ENCODE peak calls at places on chromosomes 4 and X, in four cellular contexts. H is IMR-90, O is A549, D is GM12878. F is an unnamed sample.

GRCh38 chrX:317424-318067 is 1.1 kb downstream of the GTPBP6 start:
- DNase-seq in H (no peak), O (peak), D (no peak), F (peak)

GRCh38 chr4:106048250-106048931 is 153.1 kb downstream of the NPNT start:
- DNase-seq in H (peak), D (no peak), O (no peak), F (no peak)

GRCh38 chrX:74118503-74118902 is 185.5 kb upstream of the ZCCHC13 start:
- DNase-seq in H (no peak), D (no peak), O (no peak), F (no peak)

GRCh38 chrX:68287419-68287818 is 145.9 kb downstream of the OPHN1 start:
- DNase-seq in H (no peak), D (no peak), O (no peak), F (no peak)

GRCh38 chrX:108036298-108036973 is 8.4 kb upstream of the VSIG1 start:
- DNase-seq in O (peak), D (no peak), H (peak), F (peak)

GRCh38 chr4:88600129-88600849 is 8.0 kb downstream of the HERC3 start:
- DNase-seq in D (no peak), H (peak), O (no peak), F (no peak)

GRCh38 chrX:106802388-106803275 is at the start of gene TBC1D8B:
- DNase-seq in H (peak), D (peak), O (peak), F (peak)

GRCh38 chr4:128553665-128554515 is 255.6 kb upstream of the JADE1 start:
- DNase-seq in H (no peak), D (no peak), O (no peak), F (no peak)

GRCh38 chr4:78876568-78877320 is 62.5 kb downstream of the PAQR3 start:
- DNase-seq in H (peak), O (no peak), D (no peak), F (no peak)

GRCh38 chrX:17397074-17397473 is 22.1 kb downstream of the NHS start:
- DNase-seq in H (peak), O (no peak), D (no peak), F (no peak)

GRCh38 chr4:144579411-144580020 is 66.4 kb upstream of the HHIP start:
- DNase-seq in H (peak), O (no peak), D (no peak), F (no peak)

GRCh38 chr4:101284546-101284945 is 62.8 kb downstream of the PPP3CA start:
- DNase-seq in D (no peak), O (no peak), H (no peak), F (no peak)

GRCh38 chr4:177235026-177235425 is 74.6 kb upstream of the NEIL3 start:
- DNase-seq in D (no peak), H (peak), O (no peak), F (no peak)

GRCh38 chr4:89324671-89325070 is 17.1 kb upstream of the GPRIN3 start:
- DNase-seq in H (peak), D (peak), O (no peak), F (no peak)

GRCh38 chr4:73759357-73759756 is 19.0 kb downstream of the CXCL8 start:
- DNase-seq in O (no peak), H (no peak), D (no peak), F (no peak)

GRCh38 chr4:43048570-43048969 is 156.1 kb downstream of the GRXCR1 start:
- DNase-seq in D (no peak), H (no peak), O (no peak), F (no peak)

GRCh38 chr4:59630235-59630634 is 1569.9 kb upstream of the ADGRL3 start:
- DNase-seq in D (no peak), O (no peak), H (no peak), F (no peak)

GRCh38 chrX:130625381-130625780 is 223.6 kb downstream of the RBMX2 start:
- DNase-seq in H (no peak), O (no peak), D (no peak), F (no peak)

GRCh38 chr4:10457255-10457801 is at the start of gene ZNF518B:
- DNase-seq in D (no peak), O (peak), H (peak), F (peak)

GRCh38 chrX:132532955-132533354 is 44.1 kb upstream of the MBNL3 start:
- DNase-seq in H (peak), D (no peak), O (no peak), F (no peak)

GRCh38 chrX:18668059-18668458 is 3.8 kb downstream of the RS1 start:
- DNase-seq in O (no peak), D (no peak), H (no peak), F (no peak)

GRCh38 chrX:17738002-17738713 is 865 bp downstream of the SCML1 start:
- DNase-seq in H (peak), D (no peak), O (no peak), F (no peak)

GRCh38 chr4:153521995-153522799 is 56.0 kb downstream of the TMEM131L start:
- DNase-seq in H (no peak), O (no peak), D (peak), F (no peak)

GRCh38 chr4:65383589-65384305 is 286.5 kb downstream of the EPHA5 start:
- DNase-seq in O (peak), H (no peak), D (no peak), F (no peak)

GRCh38 chr4:181008164-181008563 is 1235.0 kb upstream of the TENM3 start:
- DNase-seq in O (no peak), H (no peak), D (no peak), F (no peak)

GRCh38 chrX:50579955-50580354 is 109.3 kb upstream of the DGKK start:
- DNase-seq in O (peak), D (peak), H (peak), F (peak)

GRCh38 chr4:22444813-22445212 is 71.1 kb downstream of the ADGRA3 start:
- DNase-seq in D (no peak), H (no peak), O (no peak), F (no peak)

GRCh38 chrX:2548731-2549423 is 48.1 kb upstream of the DHRSX start:
- DNase-seq in D (no peak), H (no peak), O (no peak), F (no peak)

GRCh38 chr4:147576084-147576483 is 41.1 kb upstream of the TMEM184C start:
- DNase-seq in O (no peak), D (no peak), H (no peak), F (no peak)

GRCh38 chr4:144583658-144584057 is 62.3 kb upstream of the HHIP start:
- DNase-seq in H (peak), D (no peak), O (no peak), F (no peak)

GRCh38 chr4:84291984-84292383 is 207.1 kb downstream of the NKX6-1 start:
- DNase-seq in H (no peak), D (no peak), O (no peak), F (no peak)

GRCh38 chrX:27276751-27277150 is 186.4 kb downstream of the PPP4R3C start:
- DNase-seq in D (no peak), H (no peak), O (no peak), F (no peak)

GRCh38 chr4:65917486-65917885 is 247.2 kb upstream of the EPHA5 start:
- DNase-seq in H (no peak), D (no peak), O (no peak), F (no peak)

GRCh38 chr4:150462743-150463142 is 119.2 kb upstream of the MAB21L2 start:
- DNase-seq in H (peak), O (no peak), D (no peak), F (no peak)

GRCh38 chr4:113006632-113007031 is 42.8 kb upstream of the ANK2 start:
- DNase-seq in O (no peak), D (no peak), H (no peak), F (no peak)

GRCh38 chr4:109945056-109945455 is 32.4 kb downstream of the EGF start:
- DNase-seq in D (no peak), O (peak), H (no peak), F (peak)

GRCh38 chrX:14598330-14598729 is 69.0 kb downstream of the GLRA2 start:
- DNase-seq in H (no peak), D (no peak), O (no peak), F (no peak)

GRCh38 chr4:147754037-147754445 is 22.2 kb downstream of the ARHGAP10 start:
- DNase-seq in D (no peak), H (peak), O (peak), F (no peak)

GRCh38 chr4:5027366-5027765 is 8.1 kb upstream of the CYTL1 start:
- DNase-seq in D (no peak), O (no peak), H (peak), F (no peak)

GRCh38 chr4:1409806-1410425 is 3.7 kb upstream of the NKX1-1 start:
- DNase-seq in H (no peak), O (no peak), D (no peak), F (no peak)
- H3K27ac ChIP-seq in H (no peak), O (no peak), D (no peak), F (no peak)

GRCh38 chrX:15674514-15674898 is 9.9 kb upstream of the CLTRN start:
- DNase-seq in D (peak), O (peak), H (peak), F (peak)
- TF ChIP-seq ELK1 in D (no peak), O (no peak), H (no peak), F (no peak)

GRCh38 chr4:182835006-182835740 is 82.0 kb downstream of the DCTD start:
- DNase-seq in O (no peak), D (no peak), H (no peak), F (no peak)
- TF ChIP-seq CTCF in O (no peak), D (no peak), H (no peak), F (no peak)

GRCh38 chr4:138196153-138196552 is 46.0 kb downstream of the SLC7A11 start:
- DNase-seq in O (no peak), D (no peak), H (no peak), F (no peak)
- H3K27ac ChIP-seq in O (peak), D (no peak), H (no peak), F (no peak)